ENCODE peak calls at places on chromosomes 13 and 19, in four cellular contexts. P is Caki2, I is NCI-H1417, X is NCI-H1105 treated with DMSO at 0.1 percent for 48 hours. G is an unnamed sample.

GRCh38 chr19:7953060-7953459 is 9.6 kb upstream of the TIMM44 start:
- DNase-seq in X (no peak), P (no peak), I (no peak), G (no peak)

GRCh38 chr19:1302534-1303239 is 17.0 kb downstream of the EFNA2 start:
- DNase-seq in X (no peak), I (no peak), P (no peak), G (no peak)

GRCh38 chr19:29086182-29086581 is 126.8 kb downstream of the UQCRFS1 start:
- DNase-seq in P (no peak), I (no peak), X (no peak), G (no peak)

GRCh38 chr13:49836516-49836915 is 44.0 kb upstream of the KPNA3 start:
- DNase-seq in P (no peak), X (peak), I (peak), G (peak)

GRCh38 chr19:38455031-38455430 is 21.5 kb downstream of the RYR1 start:
- DNase-seq in I (no peak), X (no peak), P (peak), G (no peak)

GRCh38 chr19:18357442-18358264 is 17.3 kb downstream of the PGPEP1 start:
- DNase-seq in I (no peak), X (no peak), P (peak), G (no peak)

GRCh38 chr19:55479451-55480230 is 3.2 kb downstream of the ZNF628 start:
- DNase-seq in I (no peak), P (peak), X (no peak), G (no peak)

GRCh38 chr13:110044521-110045200 is 258.3 kb upstream of the IRS2 start:
- DNase-seq in P (peak), I (peak), X (peak), G (peak)

GRCh38 chr13:99425485-99426341 is 75.6 kb upstream of the TM9SF2 start:
- DNase-seq in X (no peak), I (no peak), P (no peak), G (no peak)

GRCh38 chr19:33460221-33460908 is 61.2 kb downstream of the PEPD start:
- DNase-seq in X (no peak), I (no peak), P (no peak), G (no peak)

GRCh38 chr19:2487780-2488330 is 11.9 kb downstream of the GADD45B start:
- DNase-seq in P (no peak), X (no peak), I (no peak), G (no peak)